ENCODE peak calls at places on chromosomes 16 and 17, in six cellular contexts. V is SJSA1, C is stomach, R is neural progenitor cell, Z is upper lobe of right lung, M is kidney. O is an unnamed sample. For H3K4me1, the result is how much of the 10 kb centered on the place peaks cover.

GRCh38 chr17:3892095-3892998 is 506 bp downstream of the CAMKK1 start:
- DNase-seq in R (peak), C (peak), M (peak), Z (peak), V (peak), O (peak)

GRCh38 chr17:19978206-19978802 is 676 bp upstream of the AKAP10 start:
- DNase-seq in R (no peak), Z (no peak), M (no peak), V (no peak), C (no peak), O (peak)

GRCh38 chr16:78704421-78704820 is 605.0 kb downstream of the WWOX start:
- DNase-seq in Z (no peak), V (no peak), C (no peak), R (no peak), M (no peak), O (no peak)

GRCh38 chr16:85483424-85483823 is 129.7 kb upstream of the GSE1 start:
- DNase-seq in R (no peak), Z (no peak), C (no peak), V (no peak), M (no peak), O (no peak)

GRCh38 chr17:79557276-79557675 is 53.6 kb downstream of the RBFOX3 start:
- DNase-seq in C (no peak), M (no peak), V (no peak), Z (no peak), R (no peak), O (no peak)

GRCh38 chr17:64063766-64064224 is 43.4 kb upstream of the ICAM2 start:
- DNase-seq in R (peak), M (peak), Z (peak), C (peak), V (no peak), O (peak)

GRCh38 chr16:82061861-82062525 is 26.9 kb downstream of the HSD17B2 start:
- DNase-seq in V (no peak), R (peak), C (no peak), M (no peak), Z (no peak), O (no peak)

GRCh38 chr16:15907863-15908478 is 19.6 kb upstream of the CEP20 start:
- DNase-seq in Z (no peak), C (peak), V (no peak), R (peak), M (no peak), O (peak)

GRCh38 chr16:35523991-35524390 is 2064.6 kb downstream of the TP53TG3F start:
- DNase-seq in R (no peak), V (no peak), Z (no peak), M (no peak), C (no peak), O (no peak)

GRCh38 chr17:28488154-28488883 is 14.9 kb downstream of the SLC13A2 start:
- DNase-seq in M (peak), V (no peak), C (no peak), Z (no peak), R (no peak), O (no peak)

GRCh38 chr16:49129935-49130334 is 151.7 kb downstream of the CBLN1 start:
- DNase-seq in Z (no peak), R (no peak), M (no peak), C (no peak), V (no peak), O (no peak)

GRCh38 chr16:8167436-8167835 is 422.9 kb downstream of the TMEM114 start:
- DNase-seq in Z (no peak), R (no peak), V (no peak), M (no peak), C (no peak), O (no peak)

GRCh38 chr17:27631409-27631755 is 394 bp downstream of the LGALS9 start:
- DNase-seq in R (no peak), Z (no peak), V (no peak), M (no peak), C (no peak), O (no peak)

GRCh38 chr16:49631521-49632041 is 224.3 kb downstream of the ZNF423 start:
- DNase-seq in R (no peak), M (no peak), V (peak), C (no peak), Z (no peak), O (peak)

GRCh38 chr17:20914658-20915057 is 128.2 kb downstream of the USP22 start:
- DNase-seq in R (no peak), Z (no peak), C (no peak), M (no peak), V (no peak), O (no peak)

GRCh38 chr17:52209507-52209906 is 51.0 kb upstream of the CA10 start:
- DNase-seq in R (no peak), M (no peak), V (no peak), C (no peak), Z (no peak), O (no peak)

GRCh38 chr17:81858967-81859905 is 1.1 kb downstream of the P4HB start:
- DNase-seq in M (peak), V (no peak), R (no peak), Z (no peak), C (no peak), O (peak)

GRCh38 chr17:72416905-72417304 is 296.1 kb downstream of the SOX9 start:
- DNase-seq in M (no peak), Z (no peak), C (no peak), V (no peak), R (no peak), O (no peak)

GRCh38 chr16:24580665-24581064 is 41.3 kb downstream of the RBBP6 start:
- DNase-seq in Z (no peak), C (no peak), R (no peak), V (no peak), M (no peak), O (peak)

GRCh38 chr17:57927048-57927723 is 28.0 kb downstream of the CUEDC1 start:
- DNase-seq in V (no peak), M (peak), Z (no peak), C (peak), R (peak), O (peak)

GRCh38 chr16:56606688-56607618 is 1.4 kb upstream of the MT2A start:
- DNase-seq in Z (peak), R (no peak), M (peak), C (peak), V (peak), O (peak)

GRCh38 chr16:54266363-54266955 is 20.1 kb downstream of the IRX3 start:
- DNase-seq in C (no peak), Z (no peak), R (no peak), M (no peak), V (no peak), O (no peak)

GRCh38 chr17:35743911-35744328 is 9.1 kb downstream of the GAS2L2 start:
- DNase-seq in M (peak), V (no peak), C (no peak), Z (no peak), R (peak), O (peak)

GRCh38 chr17:74011963-74012362 is 191.5 kb upstream of the RPL38 start:
- DNase-seq in R (no peak), V (no peak), Z (no peak), M (no peak), C (no peak), O (no peak)

GRCh38 chr17:604719-605118 is 109.9 kb downstream of the VPS53 start:
- DNase-seq in Z (no peak), C (no peak), R (peak), V (no peak), M (no peak), O (peak)

GRCh38 chr17:78709119-78709681 is 72.9 kb downstream of the CYTH1 start:
- DNase-seq in M (no peak), Z (no peak), V (no peak), C (peak), R (no peak), O (no peak)

GRCh38 chr16:27491894-27492587 is 57.7 kb downstream of the GTF3C1 start:
- DNase-seq in C (no peak), M (peak), V (no peak), R (no peak), Z (no peak), O (peak)

GRCh38 chr17:50169121-50169764 is 3.4 kb downstream of the SGCA start:
- DNase-seq in M (peak), V (peak), Z (no peak), R (peak), C (no peak), O (peak)

GRCh38 chr16:72302352-72302751 is 130.4 kb upstream of the PMFBP1 start:
- DNase-seq in Z (no peak), M (no peak), R (no peak), C (no peak), V (no peak), O (no peak)

GRCh38 chr17:32518856-32519768 is 32.3 kb downstream of the CDK5R1 start:
- DNase-seq in Z (peak), C (peak), M (peak), V (peak), R (peak), O (peak)

GRCh38 chr16:10946308-10946707 is 1.9 kb downstream of the CLEC16A start:
- DNase-seq in Z (peak), C (no peak), V (no peak), M (no peak), R (peak), O (no peak)

GRCh38 chr17:51803161-51803560 is 355.4 kb downstream of the CA10 start:
- DNase-seq in M (no peak), Z (no peak), C (no peak), V (no peak), R (peak), O (no peak)

GRCh38 chr16:89096042-89096717 is 2.5 kb downstream of the ACSF3 start:
- DNase-seq in Z (no peak), C (no peak), M (no peak), R (no peak), V (no peak), O (peak)

GRCh38 chr16:89098767-89099430 is 5.2 kb downstream of the ACSF3 start:
- DNase-seq in C (no peak), M (no peak), V (no peak), R (no peak), Z (no peak), O (peak)

GRCh38 chr16:89097528-89097846 is 3.8 kb downstream of the ACSF3 start:
- DNase-seq in V (no peak), C (no peak), R (no peak), Z (no peak), M (no peak), O (no peak)

GRCh38 chr16:89095401-89095974 is 1.8 kb downstream of the ACSF3 start:
- DNase-seq in Z (no peak), M (no peak), V (no peak), C (no peak), R (no peak), O (peak)

DNA sequence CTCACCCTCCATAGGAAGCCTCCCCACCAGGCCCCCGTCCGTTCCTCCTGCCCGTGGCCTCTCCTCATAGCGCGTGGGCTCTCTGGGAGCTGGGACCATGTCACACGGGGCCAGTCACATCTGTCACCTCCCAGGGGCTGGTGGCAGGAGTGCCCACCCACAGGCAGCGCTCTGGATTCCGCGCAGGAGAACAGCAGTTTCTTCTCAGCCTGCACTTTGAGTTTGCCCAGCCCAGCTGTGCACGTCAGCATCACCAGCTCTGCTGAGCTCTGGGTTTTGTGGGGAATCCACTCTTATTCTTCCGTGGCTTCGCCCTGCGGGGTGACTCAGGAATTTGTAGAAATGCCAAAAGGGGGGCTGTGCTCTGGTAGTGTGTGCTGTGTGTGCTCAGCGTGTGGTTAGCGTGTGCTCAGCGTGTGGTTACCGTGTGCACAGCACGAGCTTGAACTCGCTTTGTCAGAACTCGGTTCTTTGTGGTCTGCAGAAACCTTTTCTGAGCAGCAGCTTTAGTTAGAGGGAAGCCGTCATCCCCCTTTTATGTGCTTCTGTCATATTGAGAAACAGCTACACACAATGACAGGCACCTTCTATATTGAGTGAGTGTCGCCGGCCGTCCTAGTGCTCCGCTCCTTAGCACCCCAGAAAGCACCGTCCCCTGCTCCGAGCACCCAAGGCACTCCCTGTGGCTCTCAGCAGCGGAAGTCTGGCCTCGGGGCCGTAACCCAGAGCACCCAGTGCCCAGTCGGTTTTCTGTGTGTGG is 3.3 kb downstream of the ACSF3 start:
- DNase-seq in C (no peak), Z (no peak), V (no peak), R (no peak), M (no peak), O (peak)
- H3K4me3 ChIP-seq in C (no peak), Z (no peak), V (no peak), R (no peak), M (no peak), O (no peak)

GRCh38 chr16:1124291-1124690 is 28.2 kb upstream of the C1QTNF8 start:
- DNase-seq in M (no peak), C (no peak), Z (no peak), V (no peak), R (no peak), O (no peak)

GRCh38 chr16:1121601-1122000 is 25.6 kb upstream of the C1QTNF8 start:
- DNase-seq in V (no peak), M (no peak), Z (no peak), R (no peak), C (no peak), O (no peak)

GRCh38 chr16:1121009-1121408 is 25.0 kb upstream of the C1QTNF8 start:
- DNase-seq in M (no peak), V (no peak), C (no peak), R (no peak), Z (no peak), O (no peak)

GRCh38 chr16:1123525-1124230 is 27.6 kb upstream of the C1QTNF8 start:
- DNase-seq in R (no peak), M (no peak), V (no peak), Z (no peak), C (no peak), O (no peak)

GRCh38 chr16:1122031-1122765 is 26.2 kb upstream of the C1QTNF8 start:
- DNase-seq in M (no peak), Z (no peak), R (no peak), C (no peak), V (no peak), O (no peak)
- H3K4me1 ChIP-seq in M (under half), Z (under half), R (under half), C (under half), V (under half), O (under half)

GRCh38 chr16:87240211-87241134 is 76.7 kb downstream of the C16orf95 start:
- DNase-seq in V (no peak), M (no peak), C (no peak), Z (no peak), R (no peak), O (peak)
- H3K4me3 ChIP-seq in V (no peak), M (no peak), C (no peak), Z (no peak), R (no peak), O (no peak)

DNA sequence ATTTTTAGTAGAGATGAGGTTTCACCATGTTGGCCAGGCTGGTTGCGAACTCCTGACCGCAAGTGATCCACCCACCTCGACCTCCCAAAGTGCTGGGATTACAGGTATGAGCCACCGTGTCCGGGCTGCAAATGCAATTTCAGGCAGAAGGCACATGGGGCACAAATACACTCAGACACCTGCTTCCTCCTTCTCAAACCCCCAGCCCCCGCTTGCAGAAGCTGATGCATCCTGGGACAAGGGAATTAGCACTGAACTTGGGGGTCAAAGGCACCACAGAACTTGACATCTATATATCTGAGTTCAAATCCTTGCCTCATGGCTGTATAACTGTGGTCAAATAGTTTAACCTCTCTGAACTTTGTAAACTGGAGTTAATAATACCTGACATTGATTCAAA is 4.1 kb upstream of the ARL5C start:
- DNase-seq in M (no peak), R (no peak), C (no peak), Z (no peak), V (no peak), O (peak)
- H3K4me1 ChIP-seq in M (under half), R (under half), C (under half), Z (under half), V (under half), O (under half)

GRCh38 chr17:7043544-7044268 is at the start of gene SLC16A11:
- DNase-seq in R (peak), M (peak), C (peak), Z (peak), V (no peak), O (peak)
- H3K4me3 ChIP-seq in R (peak), M (peak), C (peak), Z (peak), V (peak), O (peak)

DNA sequence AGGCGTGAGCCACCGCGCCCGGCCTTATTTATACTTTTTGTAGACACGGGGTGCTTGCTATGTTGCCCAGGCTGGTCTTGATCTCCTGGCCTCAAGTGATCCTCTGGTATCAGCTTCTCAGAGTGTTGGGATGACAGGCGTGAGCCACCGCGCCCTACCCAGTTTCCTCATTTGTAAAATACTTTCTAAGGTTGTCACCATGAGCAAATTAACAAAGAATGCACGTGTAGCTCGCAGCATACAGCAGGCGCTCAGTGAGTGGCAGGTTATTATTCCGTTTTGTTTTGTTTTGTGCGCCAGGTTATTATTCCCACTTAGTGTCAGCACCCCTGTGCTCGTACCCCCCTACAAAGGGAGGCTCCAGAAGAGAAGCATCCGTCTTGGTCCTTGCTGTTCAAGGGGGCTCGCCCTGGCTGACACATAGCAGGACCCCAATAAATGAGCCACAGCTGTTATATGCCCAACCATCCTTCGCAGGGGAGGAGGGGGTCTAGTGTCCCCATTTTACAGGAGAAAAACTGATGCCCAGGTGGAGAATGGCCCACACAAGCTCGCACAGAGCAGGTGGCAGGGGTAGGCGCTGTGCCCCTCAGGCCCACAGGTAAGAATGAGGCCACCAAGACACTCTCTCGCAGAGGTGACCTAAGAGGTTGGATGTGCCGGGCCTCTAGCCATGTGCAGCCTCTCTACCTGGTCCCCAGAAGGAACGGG is 686 bp upstream of the MIEF2 start:
- DNase-seq in V (no peak), M (no peak), Z (no peak), C (no peak), R (peak), O (no peak)
- H3K4me1 ChIP-seq in V (under half), M (under half), Z (under half), C (under half), R (under half), O (under half)

O was measured in osteoblast.